ENCODE peak calls at places on chromosomes 5 and 9, in four cellular contexts. S is RWPE1, F is GM03348, U is breast epithelium. A is an unnamed sample.
A peak's percentile ranks its signal among the peaks of the same experiment; 100 is the strongest.

GRCh38 chr9:98974994-98975712 is 31.4 kb downstream of the COL15A1 start:
- DNase-seq in S (peak; percentile 92), F (peak; percentile 92), U (peak; percentile 88), A (peak; percentile 72)

GRCh38 chr9:3824062-3824461 is 298.3 kb upstream of the RFX3 start:
- DNase-seq in S (no peak), F (peak; percentile 58), U (no peak), A (no peak)

GRCh38 chr9:136867917-136868316 is 1.8 kb upstream of the EDF1 start:
- DNase-seq in S (no peak), F (no peak), U (no peak), A (no peak)

GRCh38 chr9:99573052-99573451 is 248.6 kb upstream of the NR4A3 start:
- DNase-seq in S (no peak), F (no peak), U (no peak), A (no peak)

GRCh38 chr5:122130152-122130551 is 806 bp downstream of the ZNF474 start:
- DNase-seq in S (no peak), F (no peak), U (no peak), A (no peak)

GRCh38 chr9:107635137-107635802 is 145.7 kb upstream of the KLF4 start:
- DNase-seq in S (no peak), F (no peak), U (no peak), A (no peak)

GRCh38 chr5:96658272-96658671 is 3.9 kb upstream of the CAST start:
- DNase-seq in S (no peak), F (no peak), U (no peak), A (no peak)

GRCh38 chr9:27856748-27857147 is 283.5 kb upstream of the C9orf72 start:
- DNase-seq in S (no peak), F (no peak), U (no peak), A (no peak)

GRCh38 chr9:107395126-107395525 is 94.4 kb downstream of the KLF4 start:
- DNase-seq in S (no peak), F (no peak), U (no peak), A (no peak)

GRCh38 chr9:32550046-32550608 is 2.0 kb upstream of the SMIM27 start:
- DNase-seq in S (peak; percentile 18), F (peak; percentile 30), U (no peak), A (peak; percentile 19)

GRCh38 chr5:90395005-90395404 is 14.6 kb downstream of the CETN3 start:
- DNase-seq in S (no peak), F (no peak), U (no peak), A (no peak)

GRCh38 chr9:107188376-107188775 is 94.7 kb upstream of the RAD23B start:
- DNase-seq in S (no peak), F (no peak), U (no peak), A (no peak)

GRCh38 chr5:151159649-151160373 is 2.2 kb upstream of the ANXA6 start:
- DNase-seq in S (no peak), F (no peak), U (no peak), A (no peak)

GRCh38 chr5:178205010-178205748 is 846 bp downstream of the HNRNPAB start:
- DNase-seq in S (peak; percentile 96), F (peak; percentile 97), U (peak; percentile 74), A (peak; percentile 67)

GRCh38 chr5:153571157-153571556 is 80.7 kb downstream of the GRIA1 start:
- DNase-seq in S (no peak), F (no peak), U (no peak), A (no peak)

GRCh38 chr9:97567894-97568202 is 65.3 kb downstream of the TSTD2 start:
- DNase-seq in S (no peak), F (no peak), U (no peak), A (peak; percentile 25)

GRCh38 chr5:135543151-135543818 is 7.5 kb upstream of the NEUROG1 start:
- DNase-seq in S (no peak), F (no peak), U (no peak), A (no peak)

GRCh38 chr9:114738581-114739316 is 56.8 kb upstream of the TEX48 start:
- DNase-seq in S (peak; percentile 95), F (peak; percentile 87), U (no peak), A (peak; percentile 80)

GRCh38 chr9:114035221-114035844 is 42.8 kb downstream of the AMBP start:
- DNase-seq in S (no peak), F (no peak), U (peak; percentile 12), A (no peak)

GRCh38 chr5:110754181-110754580 is 15.4 kb downstream of the SLC25A46 start:
- DNase-seq in S (no peak), F (no peak), U (no peak), A (no peak)

GRCh38 chr9:106420511-106420944 is 442.4 kb upstream of the ZNF462 start:
- DNase-seq in S (peak; percentile 33), F (peak; percentile 21), U (no peak), A (no peak)

GRCh38 chr5:135715267-135716050 is 119.0 kb upstream of the SLC25A48 start:
- DNase-seq in S (peak; percentile 48), F (no peak), U (no peak), A (no peak)

GRCh38 chr9:90988318-90988717 is 186.7 kb downstream of the SYK start:
- DNase-seq in S (no peak), F (no peak), U (no peak), A (no peak)

GRCh38 chr9:113593682-113594281 is 130.3 kb downstream of the RGS3 start:
- DNase-seq in S (peak; percentile 98), F (peak; percentile 97), U (peak; percentile 77), A (peak; percentile 94)

GRCh38 chr5:64746446-64746845 is 22.0 kb downstream of the SREK1IP1 start:
- DNase-seq in S (no peak), F (no peak), U (no peak), A (no peak)

GRCh38 chr5:172911976-172912375 is 47.2 kb upstream of the RPL26L1 start:
- DNase-seq in S (no peak), F (peak; percentile 27), U (no peak), A (no peak)

GRCh38 chr5:121572061-121572460 is 279.6 kb upstream of the FTMT start:
- DNase-seq in S (no peak), F (no peak), U (no peak), A (no peak)

GRCh38 chr5:133441166-133441815 is 171.1 kb downstream of the FSTL4 start:
- DNase-seq in S (no peak), F (no peak), U (no peak), A (no peak)

GRCh38 chr5:145903113-145903512 is 30.3 kb upstream of the GRXCR2 start:
- DNase-seq in S (no peak), F (no peak), U (no peak), A (peak; percentile 32)

GRCh38 chr5:75072066-75072465 is 19.7 kb upstream of the GCNT4 start:
- DNase-seq in S (peak; percentile 36), F (no peak), U (no peak), A (no peak)

GRCh38 chr5:151231359-151231758 is 7.5 kb upstream of the CCDC69 start:
- DNase-seq in S (no peak), F (no peak), U (no peak), A (no peak)

GRCh38 chr5:1019001-1019651 is 10.5 kb downstream of the NKD2 start:
- DNase-seq in S (no peak), F (no peak), U (no peak), A (no peak)

GRCh38 chr5:102911973-102912372 is 156.9 kb downstream of the PAM start:
- DNase-seq in S (peak; percentile 65), F (peak; percentile 30), U (no peak), A (no peak)

GRCh38 chr9:97990259-97990658 is 7.1 kb downstream of the ANP32B start:
- DNase-seq in S (peak; percentile 88), F (peak; percentile 75), U (no peak), A (no peak)

A was measured in KBM-7.